ENCODE peak calls at places on chromosomes 5 and 9, in five cellular contexts. One of them, this sample, is unnamed.
A peak's percentile ranks its signal among the peaks of the same experiment; 100 is the strongest.

GRCh38 chr5:114327987-114328386 is 33.9 kb upstream of the KCNN2 start:
- DNase-seq in NCI-H1105 treated with DMSO at 0.1 percent for 48 hours: no peak
- DNase-seq in Ammon's horn: no peak
- DNase-seq in HCT116: no peak
- DNase-seq in NCI-H460: no peak
- DNase-seq in this sample: no peak

GRCh38 chr9:81080900-81081299 is 608.4 kb downstream of the TLE1 start:
- DNase-seq in NCI-H460: no peak
- DNase-seq in NCI-H1105 treated with DMSO at 0.1 percent for 48 hours: no peak
- DNase-seq in HCT116: no peak
- DNase-seq in Ammon's horn: no peak
- DNase-seq in this sample: no peak

GRCh38 chr9:135613946-135614805 is 25.2 kb downstream of the GLT6D1 start:
- DNase-seq in Ammon's horn: no peak
- DNase-seq in HCT116: no peak
- DNase-seq in NCI-H460: no peak
- DNase-seq in NCI-H1105 treated with DMSO at 0.1 percent for 48 hours: no peak
- DNase-seq in this sample: no peak

GRCh38 chr5:172179032-172179989 is 8.7 kb downstream of the STK10 start:
- DNase-seq in Ammon's horn: no peak
- DNase-seq in NCI-H1105 treated with DMSO at 0.1 percent for 48 hours: no peak
- DNase-seq in NCI-H460: no peak
- DNase-seq in HCT116: no peak
- DNase-seq in this sample: peak; percentile 22

GRCh38 chr9:127027694-127028093 is 94.7 kb downstream of the ANGPTL2 start:
- DNase-seq in HCT116: no peak
- DNase-seq in NCI-H460: no peak
- DNase-seq in NCI-H1105 treated with DMSO at 0.1 percent for 48 hours: no peak
- DNase-seq in Ammon's horn: peak; percentile 22
- DNase-seq in this sample: no peak

GRCh38 chr5:42377496-42377895 is 45.7 kb upstream of the GHR start:
- DNase-seq in HCT116: no peak
- DNase-seq in NCI-H1105 treated with DMSO at 0.1 percent for 48 hours: no peak
- DNase-seq in NCI-H460: no peak
- DNase-seq in Ammon's horn: no peak
- DNase-seq in this sample: no peak

GRCh38 chr9:5438301-5439162 is 807 bp upstream of the PLGRKT start:
- DNase-seq in NCI-H460: peak; percentile 47
- DNase-seq in NCI-H1105 treated with DMSO at 0.1 percent for 48 hours: no peak
- DNase-seq in HCT116: no peak
- DNase-seq in Ammon's horn: no peak
- DNase-seq in this sample: no peak

GRCh38 chr9:134396825-134397224 is 70.6 kb downstream of the RXRA start:
- DNase-seq in Ammon's horn: no peak
- DNase-seq in NCI-H1105 treated with DMSO at 0.1 percent for 48 hours: no peak
- DNase-seq in NCI-H460: no peak
- DNase-seq in HCT116: no peak
- DNase-seq in this sample: no peak

GRCh38 chr9:2424564-2425153 is 196.9 kb upstream of the VLDLR start:
- DNase-seq in HCT116: no peak
- DNase-seq in NCI-H1105 treated with DMSO at 0.1 percent for 48 hours: no peak
- DNase-seq in NCI-H460: no peak
- DNase-seq in Ammon's horn: no peak
- DNase-seq in this sample: no peak

GRCh38 chr9:125789196-125789595 is 42.0 kb downstream of the PBX3 start:
- DNase-seq in Ammon's horn: no peak
- DNase-seq in HCT116: no peak
- DNase-seq in NCI-H1105 treated with DMSO at 0.1 percent for 48 hours: no peak
- DNase-seq in NCI-H460: no peak
- DNase-seq in this sample: no peak

GRCh38 chr5:98308960-98309359 is 464.5 kb upstream of the RGMB start:
- DNase-seq in Ammon's horn: no peak
- DNase-seq in HCT116: peak; percentile 19
- DNase-seq in NCI-H460: no peak
- DNase-seq in NCI-H1105 treated with DMSO at 0.1 percent for 48 hours: no peak
- DNase-seq in this sample: no peak

GRCh38 chr5:168464214-168464613 is 22.1 kb upstream of the RARS1 start:
- DNase-seq in NCI-H1105 treated with DMSO at 0.1 percent for 48 hours: no peak
- DNase-seq in Ammon's horn: no peak
- DNase-seq in HCT116: no peak
- DNase-seq in NCI-H460: no peak
- DNase-seq in this sample: no peak

GRCh38 chr9:120366646-120367019 is 213.3 kb downstream of the CDK5RAP2 start:
- DNase-seq in Ammon's horn: no peak
- DNase-seq in NCI-H1105 treated with DMSO at 0.1 percent for 48 hours: no peak
- DNase-seq in HCT116: peak; percentile 26
- DNase-seq in NCI-H460: peak; percentile 85
- DNase-seq in this sample: no peak

GRCh38 chr5:74889523-74890105 is 23.4 kb upstream of the FAM169A start:
- DNase-seq in HCT116: no peak
- DNase-seq in NCI-H460: no peak
- DNase-seq in NCI-H1105 treated with DMSO at 0.1 percent for 48 hours: no peak
- DNase-seq in Ammon's horn: no peak
- DNase-seq in this sample: no peak

GRCh38 chr9:93672622-93673270 is 96.4 kb downstream of the PHF2 start:
- DNase-seq in HCT116: no peak
- DNase-seq in Ammon's horn: no peak
- DNase-seq in NCI-H1105 treated with DMSO at 0.1 percent for 48 hours: no peak
- DNase-seq in NCI-H460: no peak
- DNase-seq in this sample: no peak

GRCh38 chr5:513216-514100 is 10.8 kb downstream of the SLC9A3 start:
- DNase-seq in Ammon's horn: no peak
- DNase-seq in NCI-H460: no peak
- DNase-seq in HCT116: no peak
- DNase-seq in NCI-H1105 treated with DMSO at 0.1 percent for 48 hours: no peak
- DNase-seq in this sample: no peak

GRCh38 chr5:23977996-23978395 is 470.6 kb downstream of the PRDM9 start:
- DNase-seq in Ammon's horn: no peak
- DNase-seq in NCI-H460: no peak
- DNase-seq in NCI-H1105 treated with DMSO at 0.1 percent for 48 hours: no peak
- DNase-seq in HCT116: no peak
- DNase-seq in this sample: no peak

GRCh38 chr5:157994906-157995519 is 136.1 kb upstream of the CLINT1 start:
- DNase-seq in Ammon's horn: peak; percentile 77
- DNase-seq in NCI-H1105 treated with DMSO at 0.1 percent for 48 hours: no peak
- DNase-seq in HCT116: peak; percentile 46
- DNase-seq in NCI-H460: peak; percentile 78
- DNase-seq in this sample: peak; percentile 29